ENCODE peak calls at places on chromosomes 11 and 22, in five cellular contexts. V is caudate nucleus, U is LoVo, T is choroid plexus epithelial cell, H is GM10248. O is an unnamed sample.
A peak's percentile ranks its signal among the peaks of the same experiment; 100 is the strongest.

GRCh38 chr11:68543594-68543993 is 83.0 kb downstream of the PPP6R3 start:
- DNase-seq in V (no peak), U (no peak), T (no peak), H (no peak), O (no peak)

GRCh38 chr11:130480721-130481140 is 32.3 kb downstream of the ADAMTS15 start:
- DNase-seq in V (no peak), U (no peak), T (no peak), H (no peak), O (no peak)

GRCh38 chr11:64878494-64879225 is at the start of gene EHD1:
- DNase-seq in V (peak; percentile 99), U (peak; percentile 99), T (peak; percentile 98), H (peak; percentile 100), O (peak; percentile 99)

GRCh38 chr11:706439-706956 is 467 bp downstream of the EPS8L2 start:
- DNase-seq in V (no peak), U (peak; percentile 41), T (peak; percentile 24), H (no peak), O (no peak)

GRCh38 chr11:71311928-71312510 is 59.6 kb upstream of the SHANK2 start:
- DNase-seq in V (no peak), U (no peak), T (no peak), H (no peak), O (no peak)

GRCh38 chr11:41921991-41922390 is 462.5 kb upstream of the LRRC4C start:
- DNase-seq in V (no peak), U (no peak), T (no peak), H (no peak), O (no peak)

GRCh38 chr11:114293201-114293711 is 2.9 kb upstream of the NNMT start:
- DNase-seq in V (no peak), U (no peak), T (no peak), H (no peak), O (no peak)

GRCh38 chr11:10489444-10489785 is 34.4 kb downstream of the AMPD3 start:
- DNase-seq in V (no peak), U (no peak), T (no peak), H (no peak), O (no peak)

GRCh38 chr22:28410050-28410816 is 269.4 kb downstream of the TTC28 start:
- DNase-seq in V (no peak), U (no peak), T (peak; percentile 66), H (no peak), O (no peak)

GRCh38 chr11:45089845-45090499 is 56.5 kb upstream of the PRDM11 start:
- DNase-seq in V (no peak), U (no peak), T (peak; percentile 55), H (no peak), O (no peak)

GRCh38 chr11:10522921-10523320 is 18.1 kb downstream of the RNF141 start:
- DNase-seq in V (no peak), U (peak; percentile 20), T (no peak), H (no peak), O (no peak)

GRCh38 chr22:50267591-50268390 is 2.4 kb downstream of the MAPK11 start:
- DNase-seq in V (peak; percentile 77), U (no peak), T (peak; percentile 61), H (peak; percentile 78), O (peak; percentile 74)

GRCh38 chr11:122441702-122442092 is 213.8 kb upstream of the UBASH3B start:
- DNase-seq in V (no peak), U (no peak), T (peak; percentile 7), H (no peak), O (no peak)

GRCh38 chr11:113668255-113668654 is 37.9 kb downstream of the TMPRSS5 start:
- DNase-seq in V (no peak), U (peak; percentile 26), T (no peak), H (no peak), O (no peak)

GRCh38 chr11:111694851-111695250 is 71.3 kb downstream of the PPP2R1B start:
- DNase-seq in V (no peak), U (no peak), T (peak; percentile 96), H (no peak), O (no peak)

GRCh38 chr11:61911124-61911700 is 6.2 kb downstream of the RAB3IL1 start:
- DNase-seq in V (no peak), U (no peak), T (no peak), H (no peak), O (peak; percentile 32)

GRCh38 chr11:61390161-61390560 is 2.2 kb upstream of the TMEM216 start:
- DNase-seq in V (no peak), U (no peak), T (no peak), H (no peak), O (no peak)

GRCh38 chr11:64358907-64359711 is at the start of gene RPS6KA4:
- DNase-seq in V (peak; percentile 60), U (peak; percentile 68), T (peak; percentile 64), H (peak; percentile 93), O (peak; percentile 89)

GRCh38 chr11:75269896-75270295 is 29.3 kb downstream of the TPBGL start:
- DNase-seq in V (no peak), U (no peak), T (no peak), H (no peak), O (peak; percentile 10)

GRCh38 chr11:66539526-66539925 is 6.3 kb downstream of the ZDHHC24 start:
- DNase-seq in V (no peak), U (no peak), T (no peak), H (no peak), O (no peak)

GRCh38 chr11:115555336-115556090 is 51.3 kb upstream of the CADM1 start:
- DNase-seq in V (no peak), U (no peak), T (no peak), H (no peak), O (no peak)

GRCh38 chr22:31084811-31085492 is 3.8 kb downstream of the SMTN start:
- DNase-seq in V (peak; percentile 86), U (peak; percentile 81), T (peak; percentile 88), H (peak; percentile 94), O (peak; percentile 96)

GRCh38 chr11:75524576-75525432 is 937 bp downstream of the GDPD5 start:
- DNase-seq in V (peak; percentile 13), U (no peak), T (no peak), H (no peak), O (peak; percentile 66)

GRCh38 chr11:73480677-73481076 is 104.5 kb downstream of the RELT start:
- DNase-seq in V (no peak), U (no peak), T (peak; percentile 74), H (no peak), O (no peak)

GRCh38 chr22:29138556-29138955 is 65.7 kb downstream of the KREMEN1 start:
- DNase-seq in V (no peak), U (no peak), T (no peak), H (no peak), O (no peak)

GRCh38 chr11:37770145-37770544 is 1172.1 kb upstream of the RAG2 start:
- DNase-seq in V (no peak), U (no peak), T (peak; percentile 4), H (no peak), O (no peak)

GRCh38 chr22:19525666-19526065 is 1.5 kb upstream of the CLDN5 start:
- DNase-seq in V (no peak), U (no peak), T (no peak), H (peak; percentile 19), O (no peak)

O was measured in right cardiac atrium.